ENCODE peak calls at places on chromosomes 7 and 10, in four cellular contexts. One of them, this sample, is unnamed.

GRCh38 chr10:114821293-114821914 is at the start of gene FHIP2A:
- DNase-seq in HCT116: peak
- DNase-seq in GM23248: peak
- DNase-seq in neural progenitor cell: peak
- DNase-seq in this sample: peak

GRCh38 chr7:53602817-53603418 is 567.5 kb downstream of the POM121L12 start:
- DNase-seq in GM23248: no peak
- DNase-seq in neural progenitor cell: no peak
- DNase-seq in HCT116: no peak
- DNase-seq in this sample: peak

GRCh38 chr7:130345106-130345505 is 490 bp downstream of the CPA5 start:
- DNase-seq in HCT116: no peak
- DNase-seq in GM23248: no peak
- DNase-seq in neural progenitor cell: peak
- DNase-seq in this sample: no peak

GRCh38 chr7:150954986-150955518 is 23.1 kb downstream of the KCNH2 start:
- DNase-seq in GM23248: no peak
- DNase-seq in HCT116: no peak
- DNase-seq in neural progenitor cell: no peak
- DNase-seq in this sample: no peak

GRCh38 chr10:32142646-32143045 is 86.4 kb upstream of the KIF5B start:
- DNase-seq in neural progenitor cell: no peak
- DNase-seq in GM23248: peak
- DNase-seq in HCT116: no peak
- DNase-seq in this sample: no peak

GRCh38 chr7:17774248-17774647 is 166.0 kb downstream of the SNX13 start:
- DNase-seq in neural progenitor cell: no peak
- DNase-seq in GM23248: peak
- DNase-seq in HCT116: no peak
- DNase-seq in this sample: peak

GRCh38 chr7:55593515-55594318 is 21.4 kb upstream of the VOPP1 start:
- DNase-seq in GM23248: peak
- DNase-seq in neural progenitor cell: peak
- DNase-seq in HCT116: peak
- DNase-seq in this sample: peak

GRCh38 chr7:137618748-137619147 is 228.0 kb downstream of the DGKI start:
- DNase-seq in GM23248: no peak
- DNase-seq in neural progenitor cell: no peak
- DNase-seq in HCT116: no peak
- DNase-seq in this sample: no peak

GRCh38 chr7:117807688-117808087 is 65.6 kb downstream of the CTTNBP2 start:
- DNase-seq in HCT116: no peak
- DNase-seq in GM23248: no peak
- DNase-seq in neural progenitor cell: no peak
- DNase-seq in this sample: no peak

GRCh38 chr7:676246-676971 is 50.1 kb upstream of the DNAAF5 start:
- DNase-seq in neural progenitor cell: no peak
- DNase-seq in HCT116: no peak
- DNase-seq in GM23248: no peak
- DNase-seq in this sample: no peak

GRCh38 chr10:54587973-54588372 is 213.1 kb downstream of the PCDH15 start:
- DNase-seq in GM23248: no peak
- DNase-seq in neural progenitor cell: no peak
- DNase-seq in HCT116: no peak
- DNase-seq in this sample: peak

GRCh38 chr10:88542522-88542921 is 40.6 kb downstream of the RNLS start:
- DNase-seq in neural progenitor cell: no peak
- DNase-seq in GM23248: no peak
- DNase-seq in HCT116: no peak
- DNase-seq in this sample: no peak

GRCh38 chr10:77045046-77045445 is 592.6 kb downstream of the KCNMA1 start:
- DNase-seq in neural progenitor cell: no peak
- DNase-seq in GM23248: no peak
- DNase-seq in HCT116: no peak
- DNase-seq in this sample: no peak

GRCh38 chr7:134293029-134293740 is 23.5 kb downstream of the SLC35B4 start:
- DNase-seq in GM23248: no peak
- DNase-seq in neural progenitor cell: no peak
- DNase-seq in HCT116: no peak
- DNase-seq in this sample: no peak

DNA sequence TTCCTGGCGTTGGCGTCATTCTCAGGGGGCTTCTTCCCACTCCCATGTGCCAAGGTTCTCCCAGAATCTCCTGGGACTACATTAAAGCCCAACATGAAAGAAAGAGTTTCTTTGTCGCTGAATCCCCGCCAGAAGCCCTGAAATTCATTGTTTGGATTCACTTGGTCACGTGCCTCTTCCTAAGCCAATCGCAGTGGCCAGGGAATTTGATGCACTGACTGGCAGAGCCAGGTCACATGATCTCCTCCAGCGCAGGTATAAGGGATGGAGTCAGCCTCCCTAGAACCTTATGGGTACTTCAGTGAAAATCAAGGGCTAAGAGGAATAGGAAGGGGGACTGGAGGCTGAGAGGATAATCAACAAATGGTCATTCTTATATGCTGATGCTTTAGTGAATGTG is 101.3 kb downstream of the RPS24 start:
- DNase-seq in HCT116: no peak
- DNase-seq in neural progenitor cell: no peak
- DNase-seq in GM23248: no peak
- DNase-seq in this sample: peak
- TF ChIP-seq EZH2phosphoT487 in HCT116: no peak
- TF ChIP-seq EZH2phosphoT487 in neural progenitor cell: no peak
- TF ChIP-seq EZH2phosphoT487 in GM23248: no peak
- TF ChIP-seq EZH2phosphoT487 in this sample: no peak

DNA sequence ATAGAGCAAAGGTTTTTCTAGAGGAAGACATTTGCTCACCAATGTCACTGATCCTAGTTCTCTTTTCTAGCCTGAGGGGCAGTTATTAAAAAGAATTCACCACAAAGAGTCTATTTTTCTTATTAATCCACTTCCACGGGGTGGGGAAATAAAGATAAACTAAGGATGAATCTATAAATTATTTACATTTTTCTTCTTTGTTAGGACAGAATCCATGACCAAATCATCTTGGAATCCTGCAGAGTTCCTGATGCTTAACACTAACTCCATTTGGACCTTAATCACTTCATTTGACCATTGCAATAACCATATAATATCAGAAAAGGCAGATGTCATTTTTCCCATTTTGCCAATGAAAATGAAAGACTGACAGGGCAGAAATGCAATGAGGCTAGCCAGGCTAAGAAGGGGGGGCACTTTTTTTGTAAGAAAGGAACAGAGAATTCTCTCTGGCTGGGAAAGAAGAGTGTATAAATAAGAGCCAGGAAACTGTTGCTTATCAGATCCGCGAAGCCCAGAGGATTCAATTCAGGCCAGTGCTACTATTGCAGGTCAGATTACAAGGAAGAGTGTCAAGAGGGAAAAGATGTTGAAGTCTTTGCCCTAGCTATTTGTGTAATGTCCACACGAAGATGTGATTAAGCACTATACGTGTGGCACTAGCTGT is 433.2 kb downstream of the TNS3 start:
- DNase-seq in neural progenitor cell: no peak
- DNase-seq in HCT116: no peak
- DNase-seq in GM23248: no peak
- DNase-seq in this sample: no peak
- H3K9ac ChIP-seq in neural progenitor cell: no peak
- H3K9ac ChIP-seq in HCT116: no peak
- H3K9ac ChIP-seq in GM23248: no peak
- H3K9ac ChIP-seq in this sample: no peak

GRCh38 chr10:130411496-130412070 is 275.4 kb downstream of the GLRX3 start:
- DNase-seq in neural progenitor cell: no peak
- DNase-seq in HCT116: no peak
- DNase-seq in GM23248: no peak
- DNase-seq in this sample: no peak

GRCh38 chr10:130409931-130410330 is 273.7 kb downstream of the GLRX3 start:
- DNase-seq in neural progenitor cell: no peak
- DNase-seq in HCT116: no peak
- DNase-seq in GM23248: no peak
- DNase-seq in this sample: no peak

GRCh38 chr10:130409346-130409745 is 273.2 kb downstream of the GLRX3 start:
- DNase-seq in neural progenitor cell: no peak
- DNase-seq in GM23248: no peak
- DNase-seq in HCT116: no peak
- DNase-seq in this sample: no peak

GRCh38 chr10:130403153-130403890 is 267.1 kb downstream of the GLRX3 start:
- DNase-seq in neural progenitor cell: no peak
- DNase-seq in GM23248: no peak
- DNase-seq in HCT116: no peak
- DNase-seq in this sample: no peak

DNA sequence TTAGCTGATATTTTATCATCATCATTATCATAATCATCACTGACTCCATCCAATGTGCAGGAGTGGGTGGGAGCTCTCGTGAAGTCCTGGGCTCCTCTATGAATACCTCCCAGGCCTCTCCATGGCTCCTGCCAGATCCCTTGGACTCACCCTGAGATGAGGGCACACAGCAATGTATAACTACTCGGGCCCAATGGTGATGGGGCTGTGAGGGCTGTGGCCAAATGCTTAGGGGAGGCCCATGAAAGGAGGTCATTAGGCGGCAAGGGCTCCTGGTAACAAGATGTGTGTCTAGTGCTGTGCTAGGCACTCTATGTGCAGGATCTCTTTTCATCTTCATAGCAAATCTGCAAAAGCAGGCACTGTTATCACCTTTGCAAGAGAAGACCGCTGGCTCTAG is 270.9 kb downstream of the GLRX3 start:
- DNase-seq in HCT116: no peak
- DNase-seq in neural progenitor cell: no peak
- DNase-seq in GM23248: no peak
- DNase-seq in this sample: no peak
- TF ChIP-seq EZH2phosphoT487 in HCT116: no peak
- TF ChIP-seq EZH2phosphoT487 in neural progenitor cell: no peak
- TF ChIP-seq EZH2phosphoT487 in GM23248: no peak
- TF ChIP-seq EZH2phosphoT487 in this sample: no peak

GRCh38 chr7:2106920-2107319 is 125.8 kb downstream of the MAD1L1 start:
- DNase-seq in HCT116: no peak
- DNase-seq in neural progenitor cell: peak
- DNase-seq in GM23248: peak
- DNase-seq in this sample: peak
- H3K9ac ChIP-seq in HCT116: peak
- H3K9ac ChIP-seq in neural progenitor cell: no peak
- H3K9ac ChIP-seq in GM23248: no peak
- H3K9ac ChIP-seq in this sample: no peak

DNA sequence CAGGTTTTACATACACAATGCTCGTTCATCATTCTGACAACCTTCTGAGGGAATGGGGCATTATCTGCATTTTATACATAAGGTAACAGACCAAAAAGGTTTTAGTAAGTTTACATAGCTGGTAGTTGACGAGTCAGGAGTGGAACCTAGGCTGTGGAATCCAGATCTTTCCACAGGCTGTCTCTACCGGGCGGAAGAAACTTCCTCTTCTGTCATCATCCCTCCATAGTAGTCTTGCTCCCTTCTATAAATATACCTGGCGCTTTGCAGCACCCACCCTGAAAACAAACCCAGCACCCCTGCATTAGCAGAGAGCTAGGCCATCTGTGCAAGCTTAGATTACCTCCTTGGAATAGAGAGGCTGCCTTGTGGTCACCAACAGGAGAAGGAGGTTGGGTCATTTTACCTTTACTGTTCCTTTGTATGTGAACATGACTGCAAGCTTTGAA is 1.3 kb downstream of the TSPAN13 start:
- DNase-seq in HCT116: no peak
- DNase-seq in GM23248: peak
- DNase-seq in neural progenitor cell: no peak
- DNase-seq in this sample: peak
- TF ChIP-seq EZH2phosphoT487 in HCT116: no peak
- TF ChIP-seq EZH2phosphoT487 in GM23248: no peak
- TF ChIP-seq EZH2phosphoT487 in neural progenitor cell: no peak
- TF ChIP-seq EZH2phosphoT487 in this sample: no peak

GRCh38 chr10:102800601-102801335 is 36.4 kb downstream of the CYP17A1 start:
- DNase-seq in neural progenitor cell: no peak
- DNase-seq in HCT116: no peak
- DNase-seq in GM23248: no peak
- DNase-seq in this sample: no peak

GRCh38 chr10:102799691-102800435 is 37.4 kb downstream of the CYP17A1 start:
- DNase-seq in HCT116: no peak
- DNase-seq in GM23248: no peak
- DNase-seq in neural progenitor cell: no peak
- DNase-seq in this sample: no peak

GRCh38 chr10:102802920-102803534 is 34.2 kb downstream of the CYP17A1 start:
- DNase-seq in GM23248: peak
- DNase-seq in neural progenitor cell: no peak
- DNase-seq in HCT116: no peak
- DNase-seq in this sample: peak

GRCh38 chr10:102801978-102802377 is 35.2 kb downstream of the CYP17A1 start:
- DNase-seq in neural progenitor cell: no peak
- DNase-seq in GM23248: no peak
- DNase-seq in HCT116: no peak
- DNase-seq in this sample: no peak

DNA sequence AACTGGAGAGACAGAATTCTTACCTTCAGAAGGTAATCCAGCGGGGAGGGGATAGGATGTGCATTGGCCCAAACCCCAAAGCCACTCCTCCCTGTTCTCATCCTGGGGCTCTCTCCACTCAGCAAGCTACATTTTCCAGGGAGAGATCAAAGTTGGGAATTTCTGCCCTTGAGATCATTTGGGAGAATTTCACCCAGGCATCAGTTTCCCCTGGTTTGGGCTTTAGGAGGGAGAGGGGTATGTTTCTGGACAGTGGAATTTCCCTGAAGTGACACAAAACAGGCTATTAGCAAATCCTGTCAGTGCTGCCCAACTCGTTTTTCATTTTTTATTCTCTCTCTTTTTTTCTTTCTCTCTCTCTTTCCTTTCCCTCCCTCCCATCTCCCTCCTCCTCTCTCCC is 35.7 kb downstream of the CYP17A1 start:
- DNase-seq in neural progenitor cell: no peak
- DNase-seq in HCT116: no peak
- DNase-seq in GM23248: no peak
- DNase-seq in this sample: no peak
- H3K9ac ChIP-seq in neural progenitor cell: no peak
- H3K9ac ChIP-seq in HCT116: no peak
- H3K9ac ChIP-seq in GM23248: no peak
- H3K9ac ChIP-seq in this sample: no peak

DNA sequence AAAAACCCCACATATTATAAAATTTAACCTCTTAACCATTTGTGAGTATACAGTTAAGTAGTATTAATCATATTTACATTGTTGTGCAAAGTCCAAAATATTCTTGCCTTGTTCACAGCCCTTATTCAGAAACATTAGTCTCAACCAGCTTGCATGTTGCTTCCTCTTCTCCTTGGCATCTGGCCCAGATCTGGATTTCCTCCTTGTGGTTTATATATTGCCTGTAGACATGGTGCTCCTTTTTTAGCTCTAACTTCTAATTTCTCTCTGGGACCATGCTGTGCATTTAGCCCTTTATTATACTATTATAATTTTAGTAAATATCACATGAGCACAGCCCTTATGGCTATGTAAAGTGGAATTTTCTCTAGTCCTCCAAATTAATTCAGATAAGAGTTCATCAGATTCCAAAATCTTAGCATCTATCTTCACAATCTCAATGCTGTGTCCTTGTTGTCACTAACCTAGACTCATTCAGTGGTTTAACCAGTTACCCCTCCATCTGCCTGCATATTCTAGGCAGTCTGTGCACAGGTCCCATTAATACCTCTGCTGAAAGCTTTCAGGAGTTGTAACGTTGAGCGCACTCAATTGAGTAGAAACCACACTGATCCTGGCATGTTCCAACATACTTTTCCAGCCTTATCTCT is 7.9 kb downstream of the CPED1 start:
- DNase-seq in neural progenitor cell: no peak
- DNase-seq in GM23248: peak
- DNase-seq in HCT116: no peak
- DNase-seq in this sample: peak
- TF ChIP-seq EZH2phosphoT487 in neural progenitor cell: no peak
- TF ChIP-seq EZH2phosphoT487 in GM23248: no peak
- TF ChIP-seq EZH2phosphoT487 in HCT116: no peak
- TF ChIP-seq EZH2phosphoT487 in this sample: no peak

This sample was measured in PC-3.